ENCODE peak calls at places on chromosome 19, in seven cellular contexts. W, S, H, C, U, I and Q are unnamed samples.

GRCh38 chr19:40802300-40803169 is 3.5 kb downstream of the EGLN2 start:
- DNase-seq in W (peak; percentile 71), U (no peak), I (peak; percentile 62), C (peak; percentile 42), S (no peak), H (peak; percentile 66), Q (no peak)

GRCh38 chr19:30064776-30065494 is 122.9 kb downstream of the URI1 start:
- DNase-seq in H (no peak), S (no peak), C (no peak), I (no peak), U (no peak), W (no peak), Q (no peak)

GRCh38 chr19:1307755-1308303 is 22.2 kb downstream of the EFNA2 start:
- DNase-seq in I (no peak), W (no peak), C (no peak), S (no peak), H (peak; percentile 7), U (no peak), Q (no peak)

GRCh38 chr19:6721773-6722172 is 1.3 kb upstream of the C3 start:
- DNase-seq in U (no peak), W (no peak), I (no peak), C (no peak), H (no peak), S (no peak), Q (no peak)

GRCh38 chr19:17659996-17660395 is 28.2 kb downstream of the UNC13A start:
- DNase-seq in W (no peak), H (no peak), C (no peak), U (no peak), I (peak; percentile 70), S (no peak), Q (no peak)

GRCh38 chr19:37903096-37903495 is 3.3 kb downstream of the WDR87 start:
- DNase-seq in W (no peak), H (no peak), U (no peak), I (no peak), S (no peak), C (no peak), Q (no peak)

GRCh38 chr19:5216141-5216847 is 124.3 kb downstream of the PTPRS start:
- DNase-seq in H (no peak), I (no peak), W (no peak), U (no peak), S (no peak), C (no peak), Q (no peak)

GRCh38 chr19:27792576-27793127 is 1420.3 kb downstream of the UQCRFS1 start:
- DNase-seq in W (no peak), U (no peak), C (no peak), I (no peak), S (no peak), H (no peak), Q (no peak)

GRCh38 chr19:44587863-44588752 is 25.3 kb upstream of the IGSF23 start:
- DNase-seq in S (peak; percentile 81), W (no peak), C (peak; percentile 94), U (peak; percentile 85), H (no peak), I (no peak), Q (peak; percentile 87)

GRCh38 chr19:39826311-39826945 is 7.5 kb downstream of the DYRK1B start:
- DNase-seq in U (no peak), S (no peak), C (no peak), W (no peak), I (no peak), H (no peak), Q (no peak)

GRCh38 chr19:16714702-16715294 is 4.8 kb upstream of the NWD1 start:
- DNase-seq in C (peak; percentile 59), W (peak; percentile 29), S (peak; percentile 59), U (no peak), I (peak; percentile 42), H (peak; percentile 34), Q (no peak)

GRCh38 chr19:55423225-55423967 is 15.8 kb upstream of the UBE2S start:
- DNase-seq in U (no peak), S (no peak), W (no peak), H (no peak), I (no peak), C (no peak), Q (no peak)

GRCh38 chr19:38848299-38849146 is 1.3 kb downstream of the HNRNPL start:
- DNase-seq in C (no peak), S (peak; percentile 30), H (no peak), W (no peak), I (no peak), U (peak; percentile 39), Q (no peak)

GRCh38 chr19:32649751-32650150 is 25.2 kb downstream of the ANKRD27 start:
- DNase-seq in H (peak; percentile 53), U (no peak), I (no peak), W (no peak), S (no peak), C (no peak), Q (no peak)

GRCh38 chr19:52689804-52690394 is 44.9 kb downstream of the ZNF611 start:
- DNase-seq in I (peak; percentile 45), S (peak; percentile 3), U (no peak), H (peak; percentile 50), C (peak; percentile 6), W (peak; percentile 46), Q (no peak)

GRCh38 chr19:44663996-44664395 is 7.3 kb upstream of the CEACAM19 start:
- DNase-seq in C (no peak), W (no peak), I (no peak), H (no peak), S (no peak), U (no peak), Q (no peak)

GRCh38 chr19:32691952-32692726 is 518 bp downstream of the NUDT19 start:
- DNase-seq in C (peak; percentile 82), W (peak; percentile 51), I (peak; percentile 85), U (no peak), H (peak; percentile 71), S (peak; percentile 63), Q (peak; percentile 22)

GRCh38 chr19:2770055-2771013 is 12.7 kb downstream of the SGTA start:
- DNase-seq in C (peak; percentile 77), U (no peak), W (no peak), I (peak; percentile 53), H (peak; percentile 44), S (no peak), Q (no peak)

GRCh38 chr19:48372904-48373303 is 8.7 kb downstream of the SYNGR4 start:
- DNase-seq in W (no peak), S (no peak), C (no peak), H (no peak), I (no peak), U (no peak), Q (no peak)

GRCh38 chr19:39145180-39145953 is 19.8 kb downstream of the PAK4 start:
- DNase-seq in H (no peak), S (no peak), C (no peak), W (no peak), I (no peak), U (no peak), Q (no peak)

GRCh38 chr19:30664358-30665058 is 292.3 kb downstream of the ZNF536 start:
- DNase-seq in U (no peak), C (peak; percentile 8), I (peak; percentile 95), S (no peak), W (no peak), H (peak; percentile 31), Q (no peak)

GRCh38 chr19:30254214-30254613 is 118.0 kb upstream of the ZNF536 start:
- DNase-seq in C (no peak), W (no peak), I (no peak), U (no peak), H (no peak), S (no peak), Q (no peak)

GRCh38 chr19:28309072-28309471 is 903.9 kb downstream of the UQCRFS1 start:
- DNase-seq in I (no peak), U (no peak), S (no peak), H (no peak), C (no peak), W (no peak), Q (no peak)

GRCh38 chr19:40192758-40193586 is 1.7 kb downstream of the MAP3K10 start:
- DNase-seq in U (no peak), H (no peak), S (no peak), I (no peak), C (no peak), W (no peak), Q (no peak)

GRCh38 chr19:57803594-57804325 is 11.0 kb downstream of the ZNF552 start:
- DNase-seq in C (peak; percentile 92), I (peak; percentile 28), U (no peak), W (no peak), H (no peak), S (peak; percentile 43), Q (no peak)

GRCh38 chr19:4688587-4688986 is 18.4 kb upstream of the MYDGF start:
- DNase-seq in C (no peak), H (no peak), I (no peak), U (no peak), W (no peak), S (no peak), Q (no peak)

GRCh38 chr19:47805313-47805712 is 962 bp upstream of the TPRX1 start:
- DNase-seq in S (no peak), W (no peak), C (no peak), I (no peak), U (no peak), H (no peak), Q (no peak)

GRCh38 chr19:54014920-54015560 is 23.6 kb downstream of the CACNG6 start:
- DNase-seq in W (no peak), C (no peak), H (no peak), S (no peak), I (no peak), U (no peak), Q (no peak)
- TF ChIP-seq CTCF in W (no peak), C (no peak), H (no peak), S (no peak), I (no peak), U (no peak), Q (no peak)

GRCh38 chr19:42293539-42293938 is 8.4 kb upstream of the PRR19 start:
- DNase-seq in I (no peak), S (no peak), H (peak; percentile 14), W (no peak), U (no peak), C (no peak), Q (no peak)
- TF ChIP-seq CTCF in I (no peak), S (no peak), H (no peak), W (no peak), U (no peak), C (peak; percentile 8), Q (no peak)

DNA sequence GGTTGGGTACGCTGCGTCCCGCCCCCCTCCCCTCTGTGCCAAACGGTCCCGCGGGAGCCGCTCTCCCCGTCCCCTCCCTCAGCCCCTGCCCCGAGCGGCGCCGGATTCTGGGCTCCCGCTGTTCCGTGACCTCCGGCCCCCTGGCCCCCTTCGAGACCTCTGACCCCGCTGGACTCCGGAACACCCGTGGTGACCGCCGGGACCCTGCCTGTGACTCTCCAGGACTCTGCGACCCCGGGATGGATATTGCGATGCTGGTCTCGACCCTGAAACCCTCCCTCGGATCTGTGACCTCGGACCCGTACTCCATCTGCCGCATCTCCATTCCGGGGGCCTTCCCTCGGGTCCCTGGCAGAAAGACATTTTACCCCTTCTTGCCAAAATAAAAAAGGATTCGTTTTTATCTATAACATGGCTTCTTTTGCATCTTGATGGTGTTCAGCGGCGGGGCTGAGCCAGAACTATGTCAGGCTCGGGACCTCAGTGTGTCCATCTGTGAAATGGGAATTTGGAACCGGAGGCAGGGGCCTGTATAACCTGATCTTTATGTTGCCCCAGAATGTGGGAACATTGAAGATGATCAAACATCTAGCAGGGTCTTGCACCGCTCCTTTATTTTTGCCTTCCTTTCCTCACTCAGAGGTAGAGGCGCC is 654 bp upstream of the MEGF8 start:
- DNase-seq in I (no peak), C (no peak), S (no peak), W (no peak), H (no peak), U (no peak), Q (no peak)
- TF ChIP-seq CTCF in I (peak; percentile 94), C (no peak), S (peak; percentile 88), W (peak; percentile 76), H (peak; percentile 83), U (peak; percentile 100), Q (no peak)

GRCh38 chr19:11243798-11244169 is 4.4 kb downstream of the ANGPTL8 start:
- DNase-seq in C (no peak), I (no peak), H (no peak), W (no peak), U (no peak), S (no peak), Q (no peak)
- TF ChIP-seq CTCF in C (no peak), I (no peak), H (no peak), W (no peak), U (no peak), S (no peak), Q (no peak)